ENCODE peak calls at places on chromosomes 5 and 9, in six cellular contexts. K is GM10248, V is keratinocyte, U is GM23338, R is stomach, N is left ventricle myocardium inferior. D is an unnamed sample.

GRCh38 chr9:31608413-31608812 is 776.0 kb upstream of the ACO1 start:
- DNase-seq in R (no peak), K (no peak), U (no peak), V (no peak), N (no peak), D (no peak)

GRCh38 chr5:100270323-100270771 is 264.8 kb upstream of the FAM174A start:
- DNase-seq in K (no peak), U (no peak), N (no peak), R (no peak), V (no peak), D (no peak)

GRCh38 chr9:33263936-33264472 is 504 bp downstream of the BAG1 start:
- DNase-seq in U (no peak), N (peak; percentile 54), R (peak; percentile 50), V (no peak), K (peak; percentile 47), D (peak; percentile 60)

GRCh38 chr5:133983674-133984073 is 15.2 kb upstream of the C5orf15 start:
- DNase-seq in N (no peak), R (no peak), U (no peak), K (no peak), V (no peak), D (no peak)

GRCh38 chr5:90529939-90530677 is 724 bp upstream of the LYSMD3 start:
- DNase-seq in R (peak; percentile 57), U (peak; percentile 88), K (peak; percentile 63), V (no peak), N (peak; percentile 36), D (peak; percentile 73)

GRCh38 chr9:34809504-34810186 is 99.7 kb upstream of the CCL21 start:
- DNase-seq in K (no peak), N (no peak), R (no peak), V (no peak), U (peak; percentile 90), D (peak; percentile 39)

GRCh38 chr5:16492398-16493175 is 27.0 kb upstream of the ZNF622 start:
- DNase-seq in K (no peak), N (no peak), R (peak; percentile 44), U (no peak), V (no peak), D (no peak)

GRCh38 chr9:103319979-103320378 is 324.8 kb downstream of the CYLC2 start:
- DNase-seq in R (no peak), V (no peak), K (no peak), N (no peak), U (no peak), D (no peak)

GRCh38 chr5:179536676-179537075 is 13.7 kb upstream of the RUFY1 start:
- DNase-seq in V (no peak), U (no peak), R (no peak), N (no peak), K (no peak), D (no peak)

GRCh38 chr5:14440598-14441401 is 140.8 kb upstream of the OTULINL start:
- DNase-seq in R (no peak), U (no peak), N (peak; percentile 72), V (no peak), K (no peak), D (no peak)

GRCh38 chr5:84748313-84748712 is 363.6 kb upstream of the EDIL3 start:
- DNase-seq in R (no peak), N (no peak), V (no peak), U (no peak), K (no peak), D (no peak)

GRCh38 chr5:179762079-179762780 is 29.6 kb downstream of the MAML1 start:
- DNase-seq in N (no peak), R (no peak), K (peak; percentile 48), V (no peak), U (peak; percentile 27), D (no peak)

GRCh38 chr5:80238778-80239679 is 16.8 kb downstream of the SERINC5 start:
- DNase-seq in V (no peak), R (peak; percentile 72), N (peak; percentile 72), K (peak; percentile 2), U (no peak), D (no peak)

GRCh38 chr9:127626752-127627493 is 14.8 kb downstream of the STXBP1 start:
- DNase-seq in V (no peak), U (no peak), N (no peak), K (no peak), R (no peak), D (no peak)

GRCh38 chr9:121893787-121894186 is 199.3 kb downstream of the TTLL11 start:
- DNase-seq in V (no peak), U (no peak), K (no peak), R (no peak), N (no peak), D (no peak)

GRCh38 chr5:54514841-54515432 is 2.6 kb upstream of the SNX18 start:
- DNase-seq in K (no peak), U (no peak), V (no peak), R (no peak), N (no peak), D (no peak)

GRCh38 chr5:168637793-168638192 is 58.6 kb upstream of the PANK3 start:
- DNase-seq in R (no peak), N (no peak), V (no peak), U (no peak), K (no peak), D (no peak)

GRCh38 chr5:109407913-109408312 is 1.9 kb downstream of the PJA2 start:
- DNase-seq in N (no peak), V (no peak), R (no peak), U (no peak), K (no peak), D (peak; percentile 9)

GRCh38 chr5:107544967-107545366 is 125.8 kb downstream of the EFNA5 start:
- DNase-seq in U (no peak), N (no peak), R (peak; percentile 36), V (no peak), K (no peak), D (no peak)
- TF ChIP-seq CTCF in U (no peak), N (no peak), R (no peak), V (no peak), K (no peak), D (no peak)

DNA sequence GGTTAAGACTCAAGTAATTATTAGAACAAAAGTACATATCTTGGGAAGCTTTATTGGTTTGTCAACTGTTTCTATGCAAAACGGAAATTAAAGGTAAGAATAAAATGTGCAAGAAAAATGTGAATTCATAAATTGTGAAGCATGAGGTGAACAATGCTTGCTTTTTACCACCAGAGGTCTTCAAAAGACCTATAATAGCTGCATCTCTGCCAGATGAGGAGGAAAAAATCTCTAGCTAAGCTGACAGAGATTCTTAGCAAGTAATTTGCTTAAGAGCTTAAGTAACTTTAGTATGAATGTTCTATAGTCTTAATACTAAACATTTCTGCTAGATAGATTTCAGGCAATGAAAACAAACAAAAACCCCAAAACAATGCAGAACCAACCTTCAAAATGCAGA is 54.1 kb downstream of the MRPS30 start:
- DNase-seq in U (peak; percentile 8), V (no peak), K (peak; percentile 28), N (no peak), R (no peak), D (peak; percentile 25)
- TF ChIP-seq CTCF in U (peak; percentile 50), V (no peak), K (peak; percentile 62), N (peak; percentile 46), R (no peak), D (no peak)

GRCh38 chr5:141997358-141998006 is 15.3 kb downstream of the GNPDA1 start:
- DNase-seq in R (no peak), U (no peak), K (no peak), V (no peak), N (no peak), D (no peak)

GRCh38 chr5:142000176-142000575 is 12.7 kb downstream of the GNPDA1 start:
- DNase-seq in N (no peak), U (no peak), K (no peak), V (no peak), R (no peak), D (no peak)

GRCh38 chr5:141995656-141996055 is 17.2 kb downstream of the GNPDA1 start:
- DNase-seq in U (no peak), V (no peak), R (no peak), N (no peak), K (no peak), D (no peak)

GRCh38 chr5:142003266-142003800 is 9.5 kb downstream of the GNPDA1 start:
- DNase-seq in R (no peak), N (no peak), K (no peak), V (no peak), U (no peak), D (no peak)

DNA sequence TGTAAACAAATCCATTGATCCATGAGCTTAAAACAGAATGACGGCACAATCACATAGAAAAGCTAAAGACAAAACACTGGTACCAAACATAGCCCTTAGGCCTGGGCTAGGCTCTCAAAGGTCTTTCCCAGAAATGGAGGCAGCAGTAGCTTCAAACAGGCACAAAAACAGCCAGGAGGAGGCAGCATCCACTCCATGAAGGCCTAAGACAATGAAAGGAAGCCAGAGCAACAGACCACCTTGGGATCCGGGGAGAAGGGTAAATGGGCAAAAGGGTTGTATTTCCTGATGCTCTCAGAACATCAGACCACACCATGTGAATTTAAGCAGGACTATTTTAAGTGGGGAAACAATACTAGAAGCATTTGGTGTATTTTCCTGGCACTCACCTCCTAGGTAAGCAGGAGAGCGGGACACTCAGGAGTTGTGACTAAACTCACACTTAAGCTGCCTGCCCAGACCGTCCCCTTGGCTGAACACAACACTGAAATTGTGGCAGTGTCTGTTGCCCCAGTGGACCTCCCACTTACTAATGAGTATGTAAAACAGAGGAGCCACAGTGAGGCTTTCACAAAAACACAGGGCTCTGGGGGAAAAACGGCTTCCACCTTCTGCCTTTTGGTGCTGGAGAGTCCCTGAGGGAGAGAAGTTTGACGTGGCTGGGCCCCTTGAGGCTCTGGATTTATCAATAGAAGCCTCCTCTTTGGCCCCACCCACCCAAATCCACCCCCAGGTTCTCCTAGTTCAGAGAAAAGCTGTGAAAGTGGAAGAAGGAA is 11.9 kb downstream of the GNPDA1 start:
- DNase-seq in R (no peak), U (peak; percentile 50), K (no peak), N (no peak), V (no peak), D (no peak)
- TF ChIP-seq CTCF in R (no peak), U (peak; percentile 63), K (peak; percentile 28), N (peak; percentile 39), V (peak; percentile 47), D (no peak)

GRCh38 chr5:62305715-62306493 is at the start of gene KIF2A:
- DNase-seq in R (peak; percentile 91), V (peak; percentile 17), K (peak; percentile 99), U (peak; percentile 96), N (peak; percentile 91), D (peak; percentile 99)
- TF ChIP-seq CTCF in R (no peak), V (no peak), K (peak; percentile 16), U (no peak), N (peak; percentile 41), D (no peak)

GRCh38 chr5:149448831-149449714 is 70.0 kb upstream of the IL17B start:
- DNase-seq in U (peak; percentile 77), V (no peak), K (no peak), N (no peak), R (no peak), D (no peak)
- TF ChIP-seq CTCF in U (peak; percentile 85), V (no peak), K (peak; percentile 31), N (peak; percentile 27), R (no peak), D (no peak)